ENCODE peak calls at places on chromosomes 7 and 10, in nine cellular contexts. S is GM23338, R is T-helper 9 cell, D is HFFc6, Q is endothelial cell, G is astrocyte of the hippocampus, M is C1 segment of cervical spinal cord, C is hypothalamus, U is GM12865. Y is an unnamed sample.

GRCh38 chr10:9766762-9767161 is 1250.9 kb upstream of the CELF2 start:
- DNase-seq in S (peak), R (no peak), D (no peak), Q (no peak), G (no peak), M (no peak), C (no peak), U (no peak), Y (no peak)

GRCh38 chr10:110032801-110033723 is 25.3 kb downstream of the ADD3 start:
- DNase-seq in S (no peak), R (no peak), D (no peak), Q (no peak), G (peak), M (no peak), C (no peak), U (no peak), Y (no peak)

GRCh38 chr10:104581884-104582603 is 59.0 kb upstream of the SORCS3 start:
- DNase-seq in S (no peak), R (no peak), D (peak), Q (no peak), G (peak), M (no peak), C (no peak), U (no peak), Y (no peak)

GRCh38 chr7:129363-130221 is 62.8 kb upstream of the FAM20C start:
- DNase-seq in S (no peak), R (no peak), D (no peak), Q (no peak), G (peak), M (no peak), C (no peak), U (no peak), Y (no peak)

GRCh38 chr7:131074043-131074442 is 253.6 kb upstream of the MKLN1 start:
- DNase-seq in S (no peak), R (no peak), D (no peak), Q (no peak), G (no peak), M (no peak), C (no peak), U (no peak), Y (no peak)

GRCh38 chr10:3720228-3721019 is 64.6 kb downstream of the KLF6 start:
- DNase-seq in S (no peak), R (no peak), D (peak), Q (no peak), G (peak), M (peak), C (no peak), U (peak), Y (no peak)

GRCh38 chr10:103062854-103063642 is 130.0 kb downstream of the NT5C2 start:
- DNase-seq in S (no peak), R (no peak), D (no peak), Q (no peak), G (no peak), M (peak), C (no peak), U (no peak), Y (no peak)

GRCh38 chr10:116720241-116721047 is 21.9 kb downstream of the HSPA12A start:
- DNase-seq in S (no peak), R (no peak), D (no peak), Q (no peak), G (no peak), M (no peak), C (no peak), U (no peak), Y (peak)

GRCh38 chr7:69129524-69129923 is 468.8 kb upstream of the AUTS2 start:
- DNase-seq in S (no peak), R (no peak), D (no peak), Q (no peak), G (no peak), M (no peak), C (no peak), U (no peak), Y (no peak)

GRCh38 chr10:16545126-16545736 is 23.6 kb upstream of the C1QL3 start:
- DNase-seq in S (peak), R (no peak), D (peak), Q (no peak), G (peak), M (no peak), C (no peak), U (peak), Y (peak)

GRCh38 chr10:34255075-34255474 is 560.0 kb downstream of the PARD3 start:
- DNase-seq in S (no peak), R (no peak), D (no peak), Q (no peak), G (no peak), M (no peak), C (no peak), U (no peak), Y (no peak)

GRCh38 chr7:79137942-79138341 is 315.5 kb downstream of the MAGI2 start:
- DNase-seq in S (no peak), R (no peak), D (peak), Q (no peak), G (no peak), M (no peak), C (no peak), U (peak), Y (no peak)

GRCh38 chr7:90599892-90600555 is 3.9 kb downstream of the CDK14 start:
- DNase-seq in S (no peak), R (no peak), D (no peak), Q (no peak), G (no peak), M (no peak), C (no peak), U (no peak), Y (no peak)

GRCh38 chr7:51129527-51130472 is 186.8 kb downstream of the COBL start:
- DNase-seq in S (no peak), R (no peak), D (no peak), Q (no peak), G (no peak), M (no peak), C (no peak), U (no peak), Y (no peak)

GRCh38 chr7:23106491-23106800 is 861 bp downstream of the KLHL7 start:
- DNase-seq in S (peak), R (no peak), D (no peak), Q (no peak), G (peak), M (no peak), C (no peak), U (no peak), Y (no peak)

GRCh38 chr10:73734796-73735305 is 9.3 kb upstream of the SEC24C start:
- DNase-seq in S (no peak), R (no peak), D (no peak), Q (no peak), G (no peak), M (no peak), C (no peak), U (no peak), Y (no peak)

GRCh38 chr10:82037076-82037475 is 162.1 kb downstream of the NRG3 start:
- DNase-seq in S (no peak), R (no peak), D (no peak), Q (no peak), G (peak), M (peak), C (peak), U (no peak), Y (no peak)

GRCh38 chr7:4957847-4958476 is 1.0 kb downstream of the MMD2 start:
- DNase-seq in S (no peak), R (no peak), D (no peak), Q (no peak), G (no peak), M (no peak), C (no peak), U (no peak), Y (no peak)

GRCh38 chr10:30028006-30028441 is 31.4 kb downstream of the JCAD start:
- DNase-seq in S (no peak), R (no peak), D (no peak), Q (no peak), G (peak), M (no peak), C (no peak), U (peak), Y (no peak)

GRCh38 chr7:73987298-73987697 is 40.7 kb upstream of the ELN start:
- DNase-seq in S (no peak), R (no peak), D (no peak), Q (no peak), G (no peak), M (no peak), C (no peak), U (no peak), Y (no peak)

GRCh38 chr7:1571261-1571650 is 1.4 kb upstream of the PSMG3 start:
- DNase-seq in S (no peak), R (no peak), D (no peak), Q (no peak), G (peak), M (no peak), C (no peak), U (no peak), Y (no peak)

GRCh38 chr10:92387289-92387940 is 96.4 kb downstream of the MARCHF5 start:
- DNase-seq in S (peak), R (no peak), D (peak), Q (peak), G (peak), M (no peak), C (no peak), U (peak), Y (peak)

GRCh38 chr7:90625562-90625961 is 29.4 kb downstream of the CDK14 start:
- DNase-seq in S (peak), R (no peak), D (no peak), Q (peak), G (peak), M (no peak), C (no peak), U (no peak), Y (no peak)

GRCh38 chr7:88278881-88279280 is 27.8 kb downstream of the STEAP4 start:
- DNase-seq in S (no peak), R (no peak), D (no peak), Q (no peak), G (no peak), M (no peak), C (no peak), U (no peak), Y (no peak)

GRCh38 chr7:78433421-78433820 is 634.8 kb downstream of the PHTF2 start:
- DNase-seq in S (no peak), R (no peak), D (no peak), Q (no peak), G (no peak), M (no peak), C (no peak), U (no peak), Y (peak)

GRCh38 chr10:49644035-49644345 is 30.2 kb downstream of the CHAT start:
- DNase-seq in S (no peak), R (no peak), D (no peak), Q (no peak), G (no peak), M (no peak), C (no peak), U (no peak), Y (no peak)

GRCh38 chr10:95758351-95759025 is 2.5 kb downstream of the ENTPD1 start:
- DNase-seq in S (no peak), R (no peak), D (no peak), Q (no peak), G (no peak), M (no peak), C (no peak), U (peak), Y (no peak)

GRCh38 chr7:55074008-55074499 is 55.2 kb downstream of the EGFR start:
- DNase-seq in S (peak), R (peak), D (peak), Q (no peak), G (peak), M (no peak), C (no peak), U (peak), Y (peak)

GRCh38 chr10:103204353-103205255 is 11.5 kb upstream of the NT5C2 start:
- DNase-seq in S (peak), R (no peak), D (no peak), Q (no peak), G (peak), M (no peak), C (no peak), U (no peak), Y (no peak)

GRCh38 chr7:108525327-108525984 is 479 bp downstream of the PNPLA8 start:
- DNase-seq in S (peak), R (no peak), D (peak), Q (no peak), G (no peak), M (no peak), C (no peak), U (no peak), Y (peak)

GRCh38 chr10:122663516-122664130 is 36.0 kb downstream of the C10orf120 start:
- DNase-seq in S (no peak), R (no peak), D (no peak), Q (no peak), G (no peak), M (no peak), C (no peak), U (no peak), Y (no peak)

GRCh38 chr10:123559066-123559822 is 106.9 kb upstream of the GPR26 start:
- DNase-seq in S (peak), R (peak), D (peak), Q (peak), G (peak), M (peak), C (peak), U (peak), Y (peak)

GRCh38 chr10:108465871-108466641 is 1301.5 kb upstream of the SORCS1 start:
- DNase-seq in S (peak), R (no peak), D (no peak), Q (peak), G (peak), M (no peak), C (no peak), U (no peak), Y (no peak)

GRCh38 chr7:17058568-17058967 is 176.8 kb upstream of the AGR3 start:
- DNase-seq in S (no peak), R (no peak), D (peak), Q (no peak), G (peak), M (no peak), C (no peak), U (no peak), Y (no peak)